ENCODE peak calls at places on chromosomes 5 and 9, in ten cellular contexts. K is K562, N is breast epithelium, Y is A549, D is IMR-90, T is Peyer's patch, C is HCT116, S is suprapubic skin, J is transverse colon, E is erythroblast. A is an unnamed sample.

GRCh38 chr9:136054146-136054545 is 40.9 kb downstream of the NACC2 start:
- DNase-seq in K (no peak), N (no peak), Y (no peak), D (no peak), T (no peak), C (no peak), S (no peak), J (no peak), E (no peak), A (no peak)

GRCh38 chr9:89226076-89226475 is 47.5 kb upstream of the SHC3 start:
- DNase-seq in K (no peak), N (no peak), Y (no peak), D (peak), T (no peak), C (no peak), S (no peak), J (no peak), E (peak), A (no peak)

GRCh38 chr5:144698454-144698853 is 527.8 kb downstream of the KCTD16 start:
- DNase-seq in K (no peak), N (no peak), Y (no peak), D (peak), T (no peak), C (no peak), S (no peak), J (no peak), E (no peak), A (no peak)

GRCh38 chr9:109721021-109721420 is 59.0 kb upstream of the PALM2AKAP2 start:
- DNase-seq in K (no peak), N (no peak), Y (no peak), D (no peak), T (no peak), C (no peak), S (no peak), J (no peak), E (no peak), A (no peak)

GRCh38 chr5:150559088-150559487 is 51.2 kb downstream of the NDST1 start:
- DNase-seq in K (no peak), N (no peak), Y (no peak), D (no peak), T (no peak), C (no peak), S (no peak), J (no peak), E (no peak), A (no peak)

GRCh38 chr9:135369401-135369800 is 110.2 kb upstream of the PPP1R26 start:
- DNase-seq in K (no peak), N (no peak), Y (no peak), D (no peak), T (no peak), C (no peak), S (no peak), J (no peak), E (no peak), A (peak)

GRCh38 chr5:42948961-42949347 is 91.2 kb downstream of the ANXA2R start:
- DNase-seq in K (no peak), N (no peak), Y (no peak), D (no peak), T (no peak), C (no peak), S (no peak), J (no peak), E (no peak), A (no peak)

GRCh38 chr9:123364241-123364824 is 8.3 kb downstream of the CRB2 start:
- DNase-seq in K (peak), N (no peak), Y (no peak), D (peak), T (no peak), C (no peak), S (no peak), J (no peak), E (no peak), A (peak)

GRCh38 chr5:170903075-170903474 is 41.3 kb downstream of the RANBP17 start:
- DNase-seq in K (no peak), N (no peak), Y (no peak), D (no peak), T (no peak), C (no peak), S (no peak), J (no peak), E (no peak), A (no peak)

GRCh38 chr5:159217236-159217635 is 7.9 kb upstream of the RNF145 start:
- DNase-seq in K (no peak), N (no peak), Y (no peak), D (no peak), T (no peak), C (no peak), S (no peak), J (no peak), E (no peak), A (no peak)

GRCh38 chr5:6632931-6633468 is at the start of the genes NSUN2 and SRD5A1:
- DNase-seq in K (peak), N (peak), Y (peak), D (peak), T (peak), C (peak), S (peak), J (peak), E (peak), A (peak)
- TF ChIP-seq POLR2A in K (peak), N (peak), Y (peak), D (peak), T (peak), C (no peak), S (peak), J (peak), E (peak), A (peak)

GRCh38 chr5:157457391-157457790 is 2.6 kb upstream of the NIPAL4 start:
- DNase-seq in K (no peak), N (no peak), Y (no peak), D (no peak), T (no peak), C (no peak), S (no peak), J (no peak), E (no peak), A (no peak)

GRCh38 chr5:157463081-157463480 is 3.1 kb downstream of the NIPAL4 start:
- DNase-seq in K (no peak), N (no peak), Y (no peak), D (no peak), T (no peak), C (no peak), S (no peak), J (no peak), E (no peak), A (no peak)

GRCh38 chr5:157460921-157461792 is 1.1 kb downstream of the NIPAL4 start:
- DNase-seq in K (no peak), N (no peak), Y (no peak), D (no peak), T (no peak), C (no peak), S (no peak), J (no peak), E (no peak), A (no peak)

GRCh38 chr5:157458835-157459234 is 1.2 kb upstream of the NIPAL4 start:
- DNase-seq in K (no peak), N (no peak), Y (no peak), D (no peak), T (no peak), C (no peak), S (peak), J (no peak), E (no peak), A (no peak)

GRCh38 chr5:157459715-157460599 is at the start of gene NIPAL4:
- DNase-seq in K (no peak), N (no peak), Y (peak), D (no peak), T (no peak), C (no peak), S (peak), J (peak), E (no peak), A (no peak)
- TF ChIP-seq POLR2A in K (no peak), N (no peak), Y (no peak), D (no peak), T (no peak), C (no peak), S (peak), J (no peak), E (no peak), A (no peak)

GRCh38 chr5:139649082-139649991 is 1.2 kb downstream of the CXXC5 start:
- DNase-seq in K (peak), N (peak), Y (no peak), D (no peak), T (peak), C (no peak), S (no peak), J (peak), E (peak), A (no peak)
- TF ChIP-seq POLR2A in K (no peak), N (no peak), Y (no peak), D (peak), T (no peak), C (no peak), S (no peak), J (no peak), E (no peak), A (no peak)

GRCh38 chr5:139650031-139650688 is 2.0 kb downstream of the CXXC5 start:
- DNase-seq in K (peak), N (no peak), Y (no peak), D (no peak), T (no peak), C (no peak), S (no peak), J (peak), E (peak), A (no peak)

GRCh38 chr5:139646912-139647391 is 1.2 kb upstream of the CXXC5 start:
- DNase-seq in K (peak), N (peak), Y (no peak), D (no peak), T (no peak), C (no peak), S (no peak), J (peak), E (peak), A (no peak)

GRCh38 chr5:139646111-139646510 is 2.0 kb upstream of the CXXC5 start:
- DNase-seq in K (no peak), N (peak), Y (no peak), D (no peak), T (no peak), C (no peak), S (no peak), J (no peak), E (no peak), A (no peak)

GRCh38 chr5:139647406-139648204 is 544 bp upstream of the CXXC5 start:
- DNase-seq in K (no peak), N (no peak), Y (no peak), D (no peak), T (no peak), C (no peak), S (no peak), J (no peak), E (peak), A (no peak)

DNA sequence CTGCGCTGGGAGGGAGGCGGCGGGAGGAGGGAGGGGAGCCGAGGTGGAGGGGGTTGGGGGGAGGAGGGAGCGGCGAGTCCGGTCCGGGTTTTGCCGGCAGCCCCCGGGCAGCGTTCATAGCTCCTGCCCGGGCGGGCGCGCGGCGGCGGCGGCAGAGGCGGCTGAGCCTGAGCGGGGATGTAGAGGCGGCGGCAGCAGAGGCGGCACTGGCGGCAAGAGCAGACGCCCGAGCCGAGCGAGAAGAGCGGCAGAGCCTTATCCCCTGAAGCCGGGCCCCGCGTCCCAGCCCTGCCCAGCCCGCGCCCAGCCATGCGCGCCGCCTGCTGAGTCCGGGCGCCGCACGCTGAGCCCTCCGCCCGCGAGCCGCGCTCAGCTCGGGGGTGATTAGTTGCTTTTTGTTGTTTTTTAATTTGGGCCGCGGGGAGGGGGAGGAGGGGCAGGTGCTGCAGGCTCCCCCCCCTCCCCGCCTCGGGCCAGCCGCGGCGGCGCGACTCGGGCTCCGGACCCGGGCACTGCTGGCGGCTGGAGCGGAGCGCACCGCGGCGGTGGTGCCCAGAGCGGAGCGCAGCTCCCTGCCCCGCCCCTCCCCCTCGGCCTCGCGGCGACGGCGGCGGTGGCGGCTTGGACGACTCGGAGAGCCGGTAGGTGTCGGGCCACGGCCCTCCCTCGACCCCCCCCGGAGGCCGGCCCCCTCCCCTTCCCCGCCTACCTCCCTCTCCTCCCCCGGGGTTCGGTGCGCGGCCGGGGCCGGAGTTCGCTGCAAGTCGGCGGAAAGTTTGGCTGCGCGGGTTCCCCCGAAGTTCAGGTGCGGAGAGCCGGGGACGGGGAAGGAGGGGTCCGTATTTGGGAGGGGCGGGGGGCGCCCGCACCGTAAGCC is at the start of gene CXXC5:
- DNase-seq in K (peak), N (peak), Y (peak), D (peak), T (peak), C (no peak), S (no peak), J (peak), E (peak), A (peak)
- TF ChIP-seq POLR2A in K (peak), N (peak), Y (peak), D (peak), T (peak), C (no peak), S (no peak), J (peak), E (peak), A (peak)

GRCh38 chr9:127812936-127813675 is 10.4 kb downstream of the FPGS start:
- DNase-seq in K (no peak), N (no peak), Y (no peak), D (no peak), T (no peak), C (no peak), S (no peak), J (no peak), E (no peak), A (no peak)

GRCh38 chr9:127810378-127811187 is 7.9 kb downstream of the FPGS start:
- DNase-seq in K (no peak), N (no peak), Y (no peak), D (no peak), T (no peak), C (no peak), S (no peak), J (no peak), E (no peak), A (no peak)

GRCh38 chr9:127809562-127810377 is 7.1 kb downstream of the FPGS start:
- DNase-seq in K (peak), N (no peak), Y (no peak), D (no peak), T (no peak), C (no peak), S (no peak), J (peak), E (peak), A (no peak)

GRCh38 chr9:127813739-127814226 is 11.1 kb downstream of the FPGS start:
- DNase-seq in K (no peak), N (no peak), Y (no peak), D (no peak), T (no peak), C (no peak), S (no peak), J (no peak), E (no peak), A (no peak)

GRCh38 chr9:127812009-127812408 is 9.3 kb downstream of the FPGS start:
- DNase-seq in K (no peak), N (no peak), Y (no peak), D (no peak), T (no peak), C (no peak), S (no peak), J (no peak), E (peak), A (no peak)
- TF ChIP-seq POLR2A in K (no peak), N (no peak), Y (no peak), D (no peak), T (no peak), C (no peak), S (no peak), J (no peak), E (no peak), A (no peak)